ENCODE peak calls at places on chromosomes 3 and 15, in nine cellular contexts. One of them, this sample, is unnamed.

GRCh38 chr3:56783644-56784451 is 17.9 kb downstream of the ARHGEF3 start:
- DNase-seq in thoracic aorta: no peak
- DNase-seq in sigmoid colon: peak
- DNase-seq in dorsolateral prefrontal cortex: no peak
- DNase-seq in K562: no peak
- DNase-seq in body of pancreas: peak
- DNase-seq in ovary: peak
- DNase-seq in AG10803: peak
- DNase-seq in lower lobe of right lung: peak
- DNase-seq in this sample: peak

GRCh38 chr15:71559098-71559497 is 251.3 kb upstream of the NR2E3 start:
- DNase-seq in thoracic aorta: no peak
- DNase-seq in sigmoid colon: no peak
- DNase-seq in dorsolateral prefrontal cortex: no peak
- DNase-seq in K562: no peak
- DNase-seq in body of pancreas: no peak
- DNase-seq in ovary: no peak
- DNase-seq in AG10803: peak
- DNase-seq in lower lobe of right lung: no peak
- DNase-seq in this sample: no peak

GRCh38 chr15:90654233-90655124 is 62.7 kb upstream of the BLM start:
- DNase-seq in thoracic aorta: no peak
- DNase-seq in sigmoid colon: no peak
- DNase-seq in dorsolateral prefrontal cortex: no peak
- DNase-seq in K562: no peak
- DNase-seq in body of pancreas: no peak
- DNase-seq in ovary: no peak
- DNase-seq in AG10803: peak
- DNase-seq in lower lobe of right lung: no peak
- DNase-seq in this sample: no peak

GRCh38 chr3:125582707-125583106 is 12.6 kb downstream of the OSBPL11 start:
- DNase-seq in thoracic aorta: no peak
- DNase-seq in sigmoid colon: no peak
- DNase-seq in dorsolateral prefrontal cortex: no peak
- DNase-seq in K562: peak
- DNase-seq in body of pancreas: no peak
- DNase-seq in ovary: no peak
- DNase-seq in AG10803: no peak
- DNase-seq in lower lobe of right lung: no peak
- DNase-seq in this sample: no peak

GRCh38 chr3:93843981-93844380 is 129.7 kb downstream of the PROS1 start:
- DNase-seq in thoracic aorta: peak
- DNase-seq in sigmoid colon: no peak
- DNase-seq in dorsolateral prefrontal cortex: peak
- DNase-seq in K562: no peak
- DNase-seq in body of pancreas: no peak
- DNase-seq in ovary: no peak
- DNase-seq in AG10803: peak
- DNase-seq in lower lobe of right lung: no peak
- DNase-seq in this sample: no peak

GRCh38 chr3:145243875-145244274 is 917.1 kb downstream of the PLOD2 start:
- DNase-seq in thoracic aorta: no peak
- DNase-seq in sigmoid colon: no peak
- DNase-seq in dorsolateral prefrontal cortex: no peak
- DNase-seq in K562: no peak
- DNase-seq in body of pancreas: no peak
- DNase-seq in ovary: no peak
- DNase-seq in AG10803: peak
- DNase-seq in lower lobe of right lung: no peak
- DNase-seq in this sample: no peak

GRCh38 chr15:31453558-31454318 is 127.1 kb downstream of the KLF13 start:
- DNase-seq in thoracic aorta: no peak
- DNase-seq in sigmoid colon: no peak
- DNase-seq in dorsolateral prefrontal cortex: no peak
- DNase-seq in K562: no peak
- DNase-seq in body of pancreas: no peak
- DNase-seq in ovary: no peak
- DNase-seq in AG10803: no peak
- DNase-seq in lower lobe of right lung: no peak
- DNase-seq in this sample: no peak

GRCh38 chr3:124741027-124741426 is 10.8 kb downstream of the UMPS start:
- DNase-seq in thoracic aorta: no peak
- DNase-seq in sigmoid colon: no peak
- DNase-seq in dorsolateral prefrontal cortex: no peak
- DNase-seq in K562: no peak
- DNase-seq in body of pancreas: no peak
- DNase-seq in ovary: no peak
- DNase-seq in AG10803: peak
- DNase-seq in lower lobe of right lung: no peak
- DNase-seq in this sample: no peak

GRCh38 chr3:120678331-120678845 is 3.7 kb downstream of the HGD start:
- DNase-seq in thoracic aorta: no peak
- DNase-seq in sigmoid colon: no peak
- DNase-seq in dorsolateral prefrontal cortex: peak
- DNase-seq in K562: peak
- DNase-seq in body of pancreas: peak
- DNase-seq in ovary: peak
- DNase-seq in AG10803: peak
- DNase-seq in lower lobe of right lung: no peak
- DNase-seq in this sample: peak

GRCh38 chr3:94065819-94066218 is 3.0 kb downstream of the NSUN3 start:
- DNase-seq in thoracic aorta: no peak
- DNase-seq in sigmoid colon: no peak
- DNase-seq in dorsolateral prefrontal cortex: no peak
- DNase-seq in K562: no peak
- DNase-seq in body of pancreas: no peak
- DNase-seq in ovary: no peak
- DNase-seq in AG10803: no peak
- DNase-seq in lower lobe of right lung: no peak
- DNase-seq in this sample: no peak

GRCh38 chr3:107227091-107227490 is 150.1 kb upstream of the CCDC54 start:
- DNase-seq in thoracic aorta: no peak
- DNase-seq in sigmoid colon: no peak
- DNase-seq in dorsolateral prefrontal cortex: no peak
- DNase-seq in K562: no peak
- DNase-seq in body of pancreas: no peak
- DNase-seq in ovary: no peak
- DNase-seq in AG10803: peak
- DNase-seq in lower lobe of right lung: no peak
- DNase-seq in this sample: no peak

GRCh38 chr3:194382892-194383223 is 13.3 kb upstream of the LRRC15 start:
- DNase-seq in thoracic aorta: no peak
- DNase-seq in sigmoid colon: no peak
- DNase-seq in dorsolateral prefrontal cortex: no peak
- DNase-seq in K562: no peak
- DNase-seq in body of pancreas: peak
- DNase-seq in ovary: no peak
- DNase-seq in AG10803: no peak
- DNase-seq in lower lobe of right lung: no peak
- DNase-seq in this sample: no peak

GRCh38 chr3:34056951-34057390 is 258.5 kb downstream of the PDCD6IP start:
- DNase-seq in thoracic aorta: no peak
- DNase-seq in sigmoid colon: no peak
- DNase-seq in dorsolateral prefrontal cortex: no peak
- DNase-seq in K562: peak
- DNase-seq in body of pancreas: no peak
- DNase-seq in ovary: no peak
- DNase-seq in AG10803: peak
- DNase-seq in lower lobe of right lung: no peak
- DNase-seq in this sample: no peak

GRCh38 chr3:183710231-183710630 is 12.6 kb downstream of the YEATS2 start:
- DNase-seq in thoracic aorta: no peak
- DNase-seq in sigmoid colon: no peak
- DNase-seq in dorsolateral prefrontal cortex: no peak
- DNase-seq in K562: no peak
- DNase-seq in body of pancreas: no peak
- DNase-seq in ovary: no peak
- DNase-seq in AG10803: no peak
- DNase-seq in lower lobe of right lung: no peak
- DNase-seq in this sample: no peak

GRCh38 chr3:127848131-127849129 is 26.1 kb upstream of the MGLL start:
- DNase-seq in thoracic aorta: no peak
- DNase-seq in sigmoid colon: no peak
- DNase-seq in dorsolateral prefrontal cortex: peak
- DNase-seq in K562: no peak
- DNase-seq in body of pancreas: no peak
- DNase-seq in ovary: no peak
- DNase-seq in AG10803: peak
- DNase-seq in lower lobe of right lung: no peak
- DNase-seq in this sample: no peak

GRCh38 chr15:35271371-35272043 is 186.4 kb upstream of the NANOGP8 start:
- DNase-seq in thoracic aorta: no peak
- DNase-seq in sigmoid colon: no peak
- DNase-seq in dorsolateral prefrontal cortex: no peak
- DNase-seq in K562: no peak
- DNase-seq in body of pancreas: no peak
- DNase-seq in ovary: no peak
- DNase-seq in AG10803: no peak
- DNase-seq in lower lobe of right lung: no peak
- DNase-seq in this sample: no peak

GRCh38 chr3:48301020-48301813 is 32.2 kb downstream of the SPINK8 start:
- DNase-seq in thoracic aorta: peak
- DNase-seq in sigmoid colon: peak
- DNase-seq in dorsolateral prefrontal cortex: peak
- DNase-seq in K562: peak
- DNase-seq in body of pancreas: peak
- DNase-seq in ovary: peak
- DNase-seq in AG10803: peak
- DNase-seq in lower lobe of right lung: peak
- DNase-seq in this sample: peak

DNA sequence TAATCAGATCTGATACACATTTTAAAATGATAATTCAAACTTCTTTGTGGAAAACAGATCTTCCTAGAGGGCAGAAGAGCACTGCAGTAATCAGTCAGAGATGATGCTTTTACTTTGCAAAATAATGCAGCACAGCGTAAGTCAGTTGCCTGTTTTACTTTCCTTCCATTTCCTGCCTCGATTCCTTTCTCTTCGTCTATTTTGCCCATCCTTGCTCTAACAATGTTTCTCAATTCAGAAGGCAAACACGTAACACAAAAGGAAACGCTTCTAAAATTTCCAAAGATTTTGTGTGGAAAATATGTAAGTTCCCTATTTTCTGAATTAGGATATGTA is 119.9 kb downstream of the P3H2 start:
- DNase-seq in thoracic aorta: no peak
- DNase-seq in sigmoid colon: no peak
- DNase-seq in dorsolateral prefrontal cortex: no peak
- DNase-seq in K562: no peak
- DNase-seq in body of pancreas: no peak
- DNase-seq in ovary: no peak
- DNase-seq in AG10803: no peak
- DNase-seq in lower lobe of right lung: no peak
- DNase-seq in this sample: no peak
- TF ChIP-seq CTCF in thoracic aorta: no peak
- TF ChIP-seq CTCF in sigmoid colon: no peak
- TF ChIP-seq CTCF in dorsolateral prefrontal cortex: no peak
- TF ChIP-seq CTCF in K562: no peak
- TF ChIP-seq CTCF in body of pancreas: no peak
- TF ChIP-seq CTCF in ovary: no peak
- TF ChIP-seq CTCF in AG10803: no peak
- TF ChIP-seq CTCF in lower lobe of right lung: no peak
- TF ChIP-seq CTCF in this sample: no peak

DNA sequence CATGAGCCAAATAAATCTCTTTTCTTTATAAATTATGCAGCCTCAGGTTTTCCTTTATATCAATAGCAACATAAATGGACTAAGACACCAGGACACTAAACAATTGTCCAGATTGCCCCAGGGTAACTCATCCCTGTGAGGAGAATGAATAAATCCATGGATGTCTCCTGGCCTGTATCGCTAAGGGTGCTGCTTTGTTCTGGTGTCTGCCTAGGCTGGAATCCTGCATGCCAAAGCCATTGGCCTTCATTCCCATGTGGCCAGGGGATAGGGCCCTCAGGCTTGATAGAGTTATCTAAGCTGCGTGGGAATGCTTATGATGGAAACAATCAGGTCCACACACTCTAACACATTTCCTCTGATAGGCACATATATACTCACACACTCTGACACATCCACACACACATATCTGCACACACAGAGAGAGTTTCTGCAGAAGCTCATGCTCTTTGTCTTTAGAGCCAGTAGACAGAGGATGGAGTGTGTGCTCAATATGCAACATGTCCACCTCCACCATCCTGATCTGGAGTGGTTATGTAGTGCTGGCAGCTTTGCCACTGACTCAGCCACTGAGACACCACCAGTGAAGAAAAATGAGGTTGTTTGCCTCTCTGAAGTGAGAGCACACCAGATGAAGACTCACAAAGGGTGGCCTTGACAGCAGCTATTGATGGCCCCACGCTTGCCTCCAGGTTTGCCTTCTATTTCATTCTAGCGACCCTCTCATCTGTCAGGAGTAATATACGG is 24.0 kb upstream of the DGKG start:
- DNase-seq in thoracic aorta: no peak
- DNase-seq in sigmoid colon: no peak
- DNase-seq in dorsolateral prefrontal cortex: no peak
- DNase-seq in K562: no peak
- DNase-seq in body of pancreas: no peak
- DNase-seq in ovary: no peak
- DNase-seq in AG10803: no peak
- DNase-seq in lower lobe of right lung: no peak
- DNase-seq in this sample: no peak
- H3K4me3 ChIP-seq in thoracic aorta: no peak
- H3K4me3 ChIP-seq in sigmoid colon: no peak
- H3K4me3 ChIP-seq in dorsolateral prefrontal cortex: no peak
- H3K4me3 ChIP-seq in K562: no peak
- H3K4me3 ChIP-seq in body of pancreas: no peak
- H3K4me3 ChIP-seq in ovary: no peak
- H3K4me3 ChIP-seq in AG10803: no peak
- H3K4me3 ChIP-seq in lower lobe of right lung: no peak
- H3K4me3 ChIP-seq in this sample: no peak

DNA sequence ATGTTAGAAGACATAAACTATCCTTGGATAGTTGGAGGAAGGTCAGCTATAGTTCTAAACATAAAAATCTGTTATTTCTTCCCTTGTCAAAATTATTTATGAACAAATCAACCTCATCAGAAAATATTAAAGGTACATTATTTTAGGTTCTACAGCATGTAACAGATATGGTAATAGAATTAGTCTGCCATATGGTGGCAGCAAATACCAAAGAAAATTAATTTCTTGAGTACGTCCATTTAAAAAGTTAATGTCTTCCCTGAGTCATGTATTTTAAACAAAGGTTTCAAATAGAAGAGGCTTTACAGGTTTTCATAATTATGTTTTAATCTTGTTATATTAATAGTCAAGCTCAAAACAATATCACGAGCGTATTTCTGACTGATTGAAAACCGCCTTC is 17.9 kb upstream of the ANKRD28 start:
- DNase-seq in thoracic aorta: no peak
- DNase-seq in sigmoid colon: no peak
- DNase-seq in dorsolateral prefrontal cortex: no peak
- DNase-seq in K562: no peak
- DNase-seq in body of pancreas: no peak
- DNase-seq in ovary: no peak
- DNase-seq in AG10803: peak
- DNase-seq in lower lobe of right lung: no peak
- DNase-seq in this sample: peak
- TF ChIP-seq CTCF in thoracic aorta: peak
- TF ChIP-seq CTCF in sigmoid colon: peak
- TF ChIP-seq CTCF in dorsolateral prefrontal cortex: peak
- TF ChIP-seq CTCF in K562: no peak
- TF ChIP-seq CTCF in body of pancreas: peak
- TF ChIP-seq CTCF in ovary: peak
- TF ChIP-seq CTCF in AG10803: peak
- TF ChIP-seq CTCF in lower lobe of right lung: peak
- TF ChIP-seq CTCF in this sample: peak

GRCh38 chr3:64291345-64291744 is 66.1 kb upstream of the PRICKLE2 start:
- DNase-seq in thoracic aorta: no peak
- DNase-seq in sigmoid colon: peak
- DNase-seq in dorsolateral prefrontal cortex: no peak
- DNase-seq in K562: no peak
- DNase-seq in body of pancreas: peak
- DNase-seq in ovary: peak
- DNase-seq in AG10803: peak
- DNase-seq in lower lobe of right lung: no peak
- DNase-seq in this sample: no peak
- H3K4me3 ChIP-seq in thoracic aorta: no peak
- H3K4me3 ChIP-seq in sigmoid colon: no peak
- H3K4me3 ChIP-seq in dorsolateral prefrontal cortex: no peak
- H3K4me3 ChIP-seq in K562: no peak
- H3K4me3 ChIP-seq in body of pancreas: no peak
- H3K4me3 ChIP-seq in ovary: no peak
- H3K4me3 ChIP-seq in AG10803: no peak
- H3K4me3 ChIP-seq in lower lobe of right lung: no peak
- H3K4me3 ChIP-seq in this sample: no peak